ENCODE peak calls at places on chromosomes 12 and 14, in four cellular contexts. One of them, this sample, is unnamed.

GRCh38 chr12:62621239-62621638 is 154.6 kb downstream of the MON2 start:
- DNase-seq in foreskin fibroblast: no peak
- DNase-seq in AG04450: no peak
- DNase-seq in fibroblast of lung: no peak
- DNase-seq in this sample: no peak

GRCh38 chr12:7937867-7938506 is 2.0 kb upstream of the SLC2A3 start:
- DNase-seq in foreskin fibroblast: peak
- DNase-seq in AG04450: no peak
- DNase-seq in fibroblast of lung: peak
- DNase-seq in this sample: peak

GRCh38 chr14:55019968-55020554 is 6.8 kb downstream of the WDHD1 start:
- DNase-seq in foreskin fibroblast: no peak
- DNase-seq in fibroblast of lung: peak
- DNase-seq in AG04450: no peak
- DNase-seq in this sample: no peak

GRCh38 chr14:98634043-98634820 is 637.8 kb downstream of the BCL11B start:
- DNase-seq in foreskin fibroblast: no peak
- DNase-seq in AG04450: no peak
- DNase-seq in fibroblast of lung: no peak
- DNase-seq in this sample: no peak

GRCh38 chr12:39931231-39931630 is 174.7 kb downstream of the SLC2A13 start:
- DNase-seq in foreskin fibroblast: no peak
- DNase-seq in fibroblast of lung: no peak
- DNase-seq in AG04450: no peak
- DNase-seq in this sample: no peak

GRCh38 chr14:68820999-68821683 is 28.3 kb upstream of the ZFP36L1 start:
- DNase-seq in AG04450: no peak
- DNase-seq in foreskin fibroblast: no peak
- DNase-seq in fibroblast of lung: no peak
- DNase-seq in this sample: peak

GRCh38 chr12:107042801-107043200 is 50.5 kb downstream of the CRY1 start:
- DNase-seq in AG04450: no peak
- DNase-seq in fibroblast of lung: no peak
- DNase-seq in foreskin fibroblast: no peak
- DNase-seq in this sample: no peak

GRCh38 chr14:63922696-63923421 is 70.1 kb downstream of the SYNE2 start:
- DNase-seq in fibroblast of lung: peak
- DNase-seq in foreskin fibroblast: no peak
- DNase-seq in AG04450: no peak
- DNase-seq in this sample: no peak

GRCh38 chr14:81591266-81591665 is 57.6 kb upstream of the SEL1L start:
- DNase-seq in fibroblast of lung: no peak
- DNase-seq in foreskin fibroblast: no peak
- DNase-seq in AG04450: no peak
- DNase-seq in this sample: no peak

GRCh38 chr12:1630827-1631591 is 2.0 kb downstream of the WNT5B start:
- DNase-seq in AG04450: no peak
- DNase-seq in foreskin fibroblast: no peak
- DNase-seq in fibroblast of lung: peak
- DNase-seq in this sample: no peak

GRCh38 chr12:112964067-112964670 is 14.2 kb upstream of the OAS2 start:
- DNase-seq in fibroblast of lung: no peak
- DNase-seq in foreskin fibroblast: no peak
- DNase-seq in AG04450: no peak
- DNase-seq in this sample: no peak

GRCh38 chr14:72907886-72908285 is 14.0 kb upstream of the DPF3 start:
- DNase-seq in fibroblast of lung: peak
- DNase-seq in AG04450: no peak
- DNase-seq in foreskin fibroblast: peak
- DNase-seq in this sample: no peak

GRCh38 chr12:26711072-26711471 is 121.9 kb downstream of the ITPR2 start:
- DNase-seq in fibroblast of lung: no peak
- DNase-seq in foreskin fibroblast: no peak
- DNase-seq in AG04450: no peak
- DNase-seq in this sample: no peak

GRCh38 chr12:37672655-37673260 is 643.8 kb upstream of the ALG10B start:
- DNase-seq in AG04450: no peak
- DNase-seq in fibroblast of lung: no peak
- DNase-seq in foreskin fibroblast: no peak
- DNase-seq in this sample: no peak

GRCh38 chr14:75030147-75030546 is 21.1 kb downstream of the MLH3 start:
- DNase-seq in foreskin fibroblast: no peak
- DNase-seq in AG04450: no peak
- DNase-seq in fibroblast of lung: no peak
- DNase-seq in this sample: no peak

GRCh38 chr12:66449531-66449930 is 147.2 kb downstream of the HELB start:
- DNase-seq in foreskin fibroblast: no peak
- DNase-seq in fibroblast of lung: no peak
- DNase-seq in AG04450: no peak
- DNase-seq in this sample: no peak

GRCh38 chr14:56592746-56593544 is 13.3 kb downstream of the TMEM260 start:
- DNase-seq in AG04450: no peak
- DNase-seq in foreskin fibroblast: no peak
- DNase-seq in fibroblast of lung: no peak
- DNase-seq in this sample: no peak

GRCh38 chr14:67857778-67858350 is 38.3 kb downstream of the RAD51B start:
- DNase-seq in foreskin fibroblast: no peak
- DNase-seq in fibroblast of lung: no peak
- DNase-seq in AG04450: no peak
- DNase-seq in this sample: no peak

GRCh38 chr12:52009081-52009751 is 2.5 kb downstream of the TAMALIN start:
- DNase-seq in fibroblast of lung: no peak
- DNase-seq in AG04450: no peak
- DNase-seq in foreskin fibroblast: no peak
- DNase-seq in this sample: no peak

GRCh38 chr12:131276501-131277185 is 322.9 kb downstream of the ADGRD1 start:
- DNase-seq in foreskin fibroblast: no peak
- DNase-seq in fibroblast of lung: no peak
- DNase-seq in AG04450: no peak
- DNase-seq in this sample: no peak

GRCh38 chr14:92973265-92973797 is 50.4 kb downstream of the CHGA start:
- DNase-seq in fibroblast of lung: peak
- DNase-seq in foreskin fibroblast: peak
- DNase-seq in AG04450: no peak
- DNase-seq in this sample: no peak

GRCh38 chr12:26279908-26280307 is 84.5 kb downstream of the SSPN start:
- DNase-seq in foreskin fibroblast: no peak
- DNase-seq in fibroblast of lung: no peak
- DNase-seq in AG04450: no peak
- DNase-seq in this sample: no peak

GRCh38 chr12:109274381-109274780 is 34.7 kb downstream of the FOXN4 start:
- DNase-seq in fibroblast of lung: no peak
- DNase-seq in foreskin fibroblast: no peak
- DNase-seq in AG04450: no peak
- DNase-seq in this sample: no peak

GRCh38 chr14:106642090-106642489 is 1115.7 kb downstream of the TMEM121 start:
- DNase-seq in AG04450: no peak
- DNase-seq in fibroblast of lung: no peak
- DNase-seq in foreskin fibroblast: no peak
- DNase-seq in this sample: no peak

GRCh38 chr14:101473045-101473729 is 88.1 kb upstream of the DIO3 start:
- DNase-seq in foreskin fibroblast: no peak
- DNase-seq in fibroblast of lung: no peak
- DNase-seq in AG04450: no peak
- DNase-seq in this sample: no peak

GRCh38 chr14:94129111-94129757 is at the start of gene IFI27L2:
- DNase-seq in AG04450: peak
- DNase-seq in foreskin fibroblast: peak
- DNase-seq in fibroblast of lung: peak
- DNase-seq in this sample: peak

GRCh38 chr12:92398565-92399309 is 253.1 kb upstream of the BTG1 start:
- DNase-seq in AG04450: no peak
- DNase-seq in foreskin fibroblast: no peak
- DNase-seq in fibroblast of lung: no peak
- DNase-seq in this sample: no peak

GRCh38 chr12:79006306-79006705 is 141.7 kb downstream of the SYT1 start:
- DNase-seq in fibroblast of lung: peak
- DNase-seq in AG04450: no peak
- DNase-seq in foreskin fibroblast: peak
- DNase-seq in this sample: no peak

GRCh38 chr12:52156757-52157565 is 34.9 kb downstream of the KRT80 start:
- DNase-seq in AG04450: no peak
- DNase-seq in fibroblast of lung: no peak
- DNase-seq in foreskin fibroblast: no peak
- DNase-seq in this sample: peak

GRCh38 chr12:110279976-110280783 is 867 bp upstream of the ATP2A2 start:
- DNase-seq in AG04450: no peak
- DNase-seq in foreskin fibroblast: peak
- DNase-seq in fibroblast of lung: peak
- DNase-seq in this sample: peak

GRCh38 chr14:63045234-63045611 is at the start of gene KCNH5:
- DNase-seq in foreskin fibroblast: peak
- DNase-seq in fibroblast of lung: peak
- DNase-seq in AG04450: no peak
- DNase-seq in this sample: peak

GRCh38 chr14:105055736-105056302 is 9.4 kb downstream of the GPR132 start:
- DNase-seq in fibroblast of lung: no peak
- DNase-seq in AG04450: no peak
- DNase-seq in foreskin fibroblast: no peak
- DNase-seq in this sample: no peak
- TF ChIP-seq CTCF in fibroblast of lung: no peak
- TF ChIP-seq CTCF in AG04450: no peak
- TF ChIP-seq CTCF in foreskin fibroblast: no peak
- TF ChIP-seq CTCF in this sample: no peak

DNA sequence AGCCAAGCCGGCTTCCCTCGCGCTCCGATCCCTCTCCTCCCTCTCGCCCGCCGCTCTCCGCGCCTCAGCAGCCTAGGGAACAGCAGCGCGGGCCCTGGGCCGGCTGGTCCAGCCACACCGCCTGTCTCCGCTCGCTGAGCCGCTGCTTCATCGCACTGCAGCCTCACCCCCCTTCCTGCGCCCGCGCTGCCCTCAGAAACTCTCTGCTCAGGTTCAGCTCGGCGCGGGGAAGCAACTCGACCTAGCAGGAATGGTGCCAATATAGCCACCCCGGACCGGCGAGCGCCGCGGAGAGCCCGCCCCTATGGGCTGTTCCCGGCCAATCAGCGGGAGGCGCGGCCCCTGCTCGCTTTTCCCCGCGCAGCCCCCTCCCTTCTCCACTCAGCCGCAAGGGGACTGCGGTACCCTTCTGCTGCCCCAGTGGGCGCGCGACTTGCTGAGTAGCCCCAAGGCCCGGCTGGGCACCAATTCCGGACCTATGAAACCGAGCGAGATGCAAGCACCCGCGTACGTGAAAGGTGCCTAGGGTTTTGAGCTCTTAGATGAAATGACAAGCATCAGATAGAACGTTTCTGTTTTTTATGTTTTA is at the start of gene ADAMTS20:
- DNase-seq in foreskin fibroblast: no peak
- DNase-seq in fibroblast of lung: peak
- DNase-seq in AG04450: no peak
- DNase-seq in this sample: no peak
- TF ChIP-seq CTCF in foreskin fibroblast: no peak
- TF ChIP-seq CTCF in fibroblast of lung: no peak
- TF ChIP-seq CTCF in AG04450: no peak
- TF ChIP-seq CTCF in this sample: no peak

GRCh38 chr12:53324779-53325538 is 3.5 kb upstream of the AAAS start:
- DNase-seq in foreskin fibroblast: peak
- DNase-seq in fibroblast of lung: peak
- DNase-seq in AG04450: peak
- DNase-seq in this sample: peak
- TF ChIP-seq CTCF in foreskin fibroblast: peak
- TF ChIP-seq CTCF in fibroblast of lung: peak
- TF ChIP-seq CTCF in AG04450: peak
- TF ChIP-seq CTCF in this sample: peak

DNA sequence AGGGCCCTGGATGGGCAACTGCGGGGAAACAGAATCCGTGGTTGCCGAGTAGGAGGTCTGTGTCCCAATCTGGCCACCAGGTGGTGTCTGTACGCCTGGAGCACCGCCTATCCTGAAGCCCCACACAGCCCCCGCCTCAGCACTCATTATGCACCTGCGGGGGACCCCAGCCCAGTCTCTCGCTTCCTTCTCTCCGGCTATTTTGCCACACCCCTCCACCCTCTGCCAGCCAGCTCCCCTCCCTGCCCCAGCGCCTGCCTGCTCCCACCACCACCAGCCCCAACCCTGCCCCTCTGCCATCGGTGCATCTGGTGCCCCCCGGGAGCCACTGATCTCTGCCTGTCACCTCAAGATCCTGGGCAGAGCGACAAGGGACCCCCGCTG is 2.2 kb upstream of the NXPH4 start:
- DNase-seq in fibroblast of lung: peak
- DNase-seq in AG04450: peak
- DNase-seq in foreskin fibroblast: no peak
- DNase-seq in this sample: peak
- TF ChIP-seq CTCF in fibroblast of lung: peak
- TF ChIP-seq CTCF in AG04450: peak
- TF ChIP-seq CTCF in foreskin fibroblast: peak
- TF ChIP-seq CTCF in this sample: peak

DNA sequence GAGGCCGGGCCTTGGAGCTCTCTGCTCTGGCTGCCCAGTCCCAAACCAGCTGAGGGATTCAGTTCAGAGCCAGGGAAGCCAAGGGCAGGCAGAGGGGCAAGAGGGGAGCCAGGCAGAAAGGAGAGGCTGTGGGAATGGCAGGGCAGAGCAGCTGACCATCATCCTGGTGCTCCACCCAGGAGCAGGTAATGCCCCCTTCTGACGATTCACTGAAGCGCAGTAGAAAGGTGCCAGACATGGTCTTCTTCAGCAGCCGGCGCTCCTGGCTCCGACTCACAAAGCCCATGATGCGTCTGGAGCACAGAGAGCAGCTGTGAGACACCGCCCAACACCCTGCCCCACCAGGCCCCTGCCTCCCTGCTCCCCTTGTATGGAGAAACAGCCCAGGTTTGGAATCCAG is 8.0 kb downstream of the IL23A start:
- DNase-seq in foreskin fibroblast: no peak
- DNase-seq in fibroblast of lung: no peak
- DNase-seq in AG04450: no peak
- DNase-seq in this sample: no peak
- TF ChIP-seq CTCF in foreskin fibroblast: no peak
- TF ChIP-seq CTCF in fibroblast of lung: no peak
- TF ChIP-seq CTCF in AG04450: no peak
- TF ChIP-seq CTCF in this sample: no peak